ENCODE peak calls at places on chromosomes 16 and 17, in nine cellular contexts. L, M, X, O, F, J, C, N and E are unnamed samples.
A peak's percentile ranks its signal among the peaks of the same experiment; 100 is the strongest.

GRCh38 chr17:76847031-76847430 is 21.2 kb upstream of the MGAT5B start:
- DNase-seq in X (no peak), F (no peak), M (no peak), J (no peak), C (no peak), L (no peak), O (no peak), N (no peak), E (no peak)

GRCh38 chr16:68754117-68754792 is 17.2 kb downstream of the CDH1 start:
- DNase-seq in M (no peak), N (no peak), O (no peak), L (no peak), J (no peak), X (no peak), F (no peak), C (no peak), E (no peak)

GRCh38 chr16:72940886-72941285 is 107.0 kb downstream of the ZFHX3 start:
- DNase-seq in J (no peak), C (no peak), O (no peak), L (no peak), N (no peak), X (no peak), F (no peak), M (no peak), E (no peak)

GRCh38 chr16:8663192-8664089 is 11.0 kb upstream of the ABAT start:
- DNase-seq in J (no peak), N (no peak), C (no peak), X (no peak), F (no peak), M (no peak), O (no peak), L (no peak), E (no peak)

GRCh38 chr17:63961355-63962207 is 11.1 kb downstream of the SCN4A start:
- DNase-seq in C (peak; percentile 98), L (peak; percentile 72), X (peak; percentile 71), O (no peak), N (no peak), F (peak; percentile 56), J (no peak), M (peak; percentile 85), E (peak; percentile 39)

GRCh38 chr17:56596741-56597494 is 3.4 kb downstream of the NOG start:
- DNase-seq in O (no peak), J (no peak), F (no peak), L (peak; percentile 15), N (no peak), C (no peak), M (peak; percentile 22), X (no peak), E (no peak)

GRCh38 chr17:76567634-76568432 is 17.8 kb downstream of the ST6GALNAC2 start:
- DNase-seq in F (no peak), O (no peak), L (no peak), M (no peak), C (peak; percentile 44), X (no peak), N (no peak), J (no peak), E (no peak)

GRCh38 chr16:61858996-61859395 is 177.2 kb downstream of the CDH8 start:
- DNase-seq in O (no peak), F (no peak), J (no peak), C (no peak), N (no peak), X (peak; percentile 61), L (no peak), M (peak; percentile 39), E (no peak)

GRCh38 chr17:80152057-80152831 is 5.3 kb upstream of the EIF4A3 start:
- DNase-seq in J (no peak), F (no peak), X (no peak), N (no peak), O (no peak), L (no peak), C (peak; percentile 24), M (no peak), E (no peak)

GRCh38 chr16:54987081-54987480 is 56.4 kb downstream of the IRX5 start:
- DNase-seq in M (no peak), N (no peak), C (no peak), J (no peak), L (no peak), O (no peak), F (no peak), X (no peak), E (no peak)

GRCh38 chr16:180101-180920 is at the start of gene HBQ1:
- DNase-seq in C (peak; percentile 36), X (peak; percentile 53), J (no peak), M (peak; percentile 57), N (peak; percentile 23), O (no peak), F (peak; percentile 17), L (peak; percentile 85), E (no peak)

GRCh38 chr16:14369734-14370598 is 260.1 kb downstream of the PARN start:
- DNase-seq in F (peak; percentile 57), O (no peak), L (no peak), C (no peak), N (no peak), J (no peak), M (peak; percentile 85), X (peak; percentile 56), E (no peak)

GRCh38 chr16:11030990-11031510 is 86.7 kb downstream of the CLEC16A start:
- DNase-seq in O (no peak), M (no peak), X (no peak), J (no peak), C (no peak), F (peak; percentile 66), L (no peak), N (no peak), E (no peak)

GRCh38 chr16:58836427-58836826 is 102.3 kb upstream of the GOT2 start:
- DNase-seq in O (no peak), N (no peak), C (no peak), J (no peak), M (no peak), F (no peak), X (no peak), L (no peak), E (no peak)

GRCh38 chr17:81867123-81867951 is 3.8 kb downstream of the ARHGDIA start:
- DNase-seq in J (no peak), C (peak; percentile 79), O (no peak), L (no peak), M (peak; percentile 70), N (no peak), F (no peak), X (no peak), E (no peak)

GRCh38 chr16:51473091-51473490 is 322.0 kb upstream of the SALL1 start:
- DNase-seq in F (no peak), J (no peak), O (no peak), X (no peak), L (no peak), C (no peak), M (no peak), N (no peak), E (no peak)

GRCh38 chr16:89038811-89039735 is 54.6 kb upstream of the ACSF3 start:
- DNase-seq in L (no peak), X (no peak), F (no peak), N (no peak), O (no peak), C (no peak), M (no peak), J (no peak), E (no peak)

GRCh38 chr17:29451338-29451737 is 61.2 kb downstream of the TAOK1 start:
- DNase-seq in L (no peak), X (no peak), O (no peak), M (no peak), F (no peak), N (no peak), J (no peak), C (no peak), E (no peak)

GRCh38 chr16:82507271-82507670 is 119.5 kb upstream of the CDH13 start:
- DNase-seq in X (no peak), F (no peak), O (no peak), M (no peak), N (no peak), J (no peak), C (peak; percentile 29), L (no peak), E (no peak)